ENCODE peak calls at places on chromosomes 5 and 9, in six cellular contexts. F is substantia nigra, C is MM.1S, V is esophagus squamous epithelium, S is right cardiac atrium, Z is neural progenitor cell. D is an unnamed sample.
A peak's percentile ranks its signal among the peaks of the same experiment; 100 is the strongest.

GRCh38 chr5:37721447-37721871 is 118.4 kb downstream of the GDNF start:
- DNase-seq in S (no peak), C (peak; percentile 73), Z (no peak), V (no peak), F (no peak), D (no peak)

GRCh38 chr9:125106285-125106893 is 36.9 kb downstream of the SCAI start:
- DNase-seq in Z (no peak), V (no peak), C (no peak), F (no peak), S (no peak), D (no peak)

GRCh38 chr9:130282000-130282700 is 16.6 kb downstream of the HMCN2 start:
- DNase-seq in V (no peak), S (peak; percentile 77), C (no peak), Z (no peak), F (no peak), D (no peak)

GRCh38 chr5:17256171-17256570 is 38.7 kb downstream of the BASP1 start:
- DNase-seq in C (no peak), V (no peak), F (no peak), Z (no peak), S (no peak), D (no peak)

GRCh38 chr9:105405514-105406131 is 42.2 kb upstream of the FSD1L start:
- DNase-seq in Z (peak; percentile 25), F (no peak), V (no peak), S (no peak), C (peak; percentile 45), D (no peak)

GRCh38 chr9:131517761-131518190 is 13.3 kb downstream of the UCK1 start:
- DNase-seq in Z (no peak), F (no peak), C (no peak), V (no peak), S (peak; percentile 77), D (no peak)

GRCh38 chr5:143934821-143935220 is 122.9 kb downstream of the HMHB1 start:
- DNase-seq in S (no peak), F (no peak), Z (no peak), V (no peak), C (no peak), D (no peak)

GRCh38 chr5:131082034-131082550 is 83.0 kb downstream of the HINT1 start:
- DNase-seq in F (no peak), Z (no peak), S (no peak), V (no peak), C (no peak), D (no peak)

GRCh38 chr9:76996700-76997099 is 22.8 kb upstream of the FOXB2 start:
- DNase-seq in F (peak; percentile 19), S (peak; percentile 85), C (no peak), V (no peak), Z (peak; percentile 77), D (peak; percentile 90)

GRCh38 chr9:3948826-3949578 is 350.9 kb downstream of the GLIS3 start:
- DNase-seq in V (no peak), F (no peak), S (no peak), C (no peak), Z (no peak), D (no peak)

GRCh38 chr9:109518621-109519335 is 20.7 kb upstream of the PTPN3 start:
- DNase-seq in Z (no peak), C (no peak), V (no peak), S (no peak), F (no peak), D (no peak)

GRCh38 chr5:139847091-139847490 is 51.5 kb downstream of the PSD2 start:
- DNase-seq in C (no peak), Z (no peak), F (no peak), V (no peak), S (no peak), D (no peak)

GRCh38 chr5:143870871-143871632 is 59.1 kb downstream of the HMHB1 start:
- DNase-seq in S (no peak), F (no peak), V (no peak), C (no peak), Z (no peak), D (peak; percentile 49)

GRCh38 chr5:160315968-160316367 is 3.6 kb upstream of the CCNJL start:
- DNase-seq in S (no peak), F (no peak), C (peak; percentile 63), Z (no peak), V (no peak), D (peak; percentile 57)

GRCh38 chr9:136112541-136112940 is 6.1 kb downstream of the TMEM250 start:
- DNase-seq in F (no peak), C (no peak), V (no peak), Z (no peak), S (no peak), D (no peak)

GRCh38 chr5:33049298-33049697 is 338.2 kb downstream of the NPR3 start:
- DNase-seq in F (no peak), S (no peak), V (no peak), C (no peak), Z (no peak), D (no peak)
- H3K27ac ChIP-seq in F (no peak overlapping the region), S (no peak overlapping the region), V (no peak overlapping the region), C (no peak overlapping the region), Z (no peak overlapping the region), D (no peak overlapping the region)

GRCh38 chr9:96513622-96514021 is 63.7 kb downstream of the HABP4 start:
- DNase-seq in V (no peak), F (no peak), C (no peak), Z (no peak), S (no peak), D (no peak)

GRCh38 chr9:96512240-96512639 is 62.3 kb downstream of the HABP4 start:
- DNase-seq in F (no peak), S (no peak), C (no peak), Z (no peak), V (no peak), D (no peak)

GRCh38 chr9:96514108-96514824 is 64.3 kb downstream of the HABP4 start:
- DNase-seq in V (no peak), Z (no peak), C (no peak), F (no peak), S (no peak), D (no peak)

GRCh38 chr9:96515629-96516470 is 65.9 kb downstream of the HABP4 start:
- DNase-seq in C (no peak), V (no peak), F (no peak), Z (no peak), S (no peak), D (no peak)

GRCh38 chr9:96514825-96515218 is 64.9 kb downstream of the HABP4 start:
- DNase-seq in C (no peak), V (no peak), S (no peak), F (no peak), Z (no peak), D (no peak)
- H3K27ac ChIP-seq in C (no peak overlapping the region), V (peak overlapping the region; percentile 24), S (peak overlapping the region; percentile 20), F (peak overlapping the region; percentile 4), Z (no peak overlapping the region), D (no peak overlapping the region)

DNA sequence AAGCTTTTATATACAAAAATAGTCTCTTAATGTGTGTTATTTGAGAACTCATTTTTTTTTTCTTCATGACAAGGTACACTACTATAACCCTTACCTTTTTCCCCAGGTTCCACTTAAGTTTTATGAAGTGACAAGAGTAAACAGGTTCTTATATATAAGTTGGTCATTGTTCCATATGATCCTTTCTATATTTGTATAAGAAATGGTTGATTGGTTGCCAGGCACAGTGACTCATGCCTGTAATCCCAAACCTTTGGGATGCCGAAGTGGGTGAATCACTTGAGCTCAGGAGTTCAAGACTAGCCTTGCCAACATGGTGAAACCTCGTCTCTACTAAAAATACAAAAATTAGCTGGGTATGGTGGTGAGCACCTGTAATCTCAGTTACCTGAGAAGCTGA is 108.3 kb downstream of the PCSK1 start:
- DNase-seq in S (no peak), V (no peak), F (no peak), Z (no peak), C (no peak), D (no peak)
- H3K27ac ChIP-seq in S (no peak overlapping the region), V (peak overlapping the region; percentile 55), F (no peak overlapping the region), Z (no peak overlapping the region), C (no peak overlapping the region), D (no peak overlapping the region)

DNA sequence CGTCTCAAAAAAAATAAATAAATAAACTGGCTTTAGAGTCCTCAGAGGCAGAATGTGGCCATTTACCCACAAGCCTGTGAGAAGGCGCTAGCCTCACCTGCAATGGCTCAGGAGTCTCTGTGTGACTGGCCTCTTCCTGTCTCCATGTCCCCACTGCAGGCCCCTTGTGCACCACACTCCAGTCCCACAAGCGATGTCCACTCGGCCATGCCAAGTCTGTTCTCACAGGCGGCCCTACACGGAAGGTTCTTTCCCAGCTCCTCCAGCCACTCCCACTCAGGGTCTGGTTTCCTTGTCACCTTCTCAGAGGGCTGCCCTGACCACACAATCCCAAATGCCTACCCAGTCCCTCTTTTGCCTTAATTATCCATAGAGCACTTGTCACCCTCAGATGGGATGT is 38.2 kb downstream of the POLR1E start:
- DNase-seq in C (no peak), Z (no peak), F (no peak), S (no peak), V (no peak), D (no peak)
- H3K27ac ChIP-seq in C (no peak overlapping the region), Z (no peak overlapping the region), F (no peak overlapping the region), S (no peak overlapping the region), V (no peak overlapping the region), D (no peak overlapping the region)

GRCh38 chr9:114681594-114682332 is at the start of gene TEX48:
- DNase-seq in Z (peak; percentile 83), C (peak; percentile 78), V (peak; percentile 14), S (peak; percentile 64), F (peak; percentile 48), D (peak; percentile 90)
- H3K27ac ChIP-seq in Z (no peak within 1 kb of the TSS), C (no peak within 1 kb of the TSS), V (no peak within 1 kb of the TSS), S (no peak within 1 kb of the TSS), F (no peak within 1 kb of the TSS), D (no peak within 1 kb of the TSS)

GRCh38 chr5:129122560-129122959 is 28.0 kb downstream of the ISOC1 start:
- DNase-seq in F (no peak), S (no peak), Z (no peak), C (no peak), V (no peak), D (no peak)
- H3K27ac ChIP-seq in F (no peak overlapping the region), S (no peak overlapping the region), Z (no peak overlapping the region), C (no peak overlapping the region), V (no peak overlapping the region), D (no peak overlapping the region)

GRCh38 chr9:137297060-137297664 is 4.9 kb downstream of the NRARP start:
- DNase-seq in V (no peak), F (no peak), C (no peak), Z (no peak), S (peak; percentile 45), D (peak; percentile 58)
- H3K27ac ChIP-seq in V (peak overlapping the region; percentile 36), F (no peak overlapping the region), C (no peak overlapping the region), Z (no peak overlapping the region), S (peak overlapping the region; percentile 6), D (peak overlapping the region; percentile 89)

DNA sequence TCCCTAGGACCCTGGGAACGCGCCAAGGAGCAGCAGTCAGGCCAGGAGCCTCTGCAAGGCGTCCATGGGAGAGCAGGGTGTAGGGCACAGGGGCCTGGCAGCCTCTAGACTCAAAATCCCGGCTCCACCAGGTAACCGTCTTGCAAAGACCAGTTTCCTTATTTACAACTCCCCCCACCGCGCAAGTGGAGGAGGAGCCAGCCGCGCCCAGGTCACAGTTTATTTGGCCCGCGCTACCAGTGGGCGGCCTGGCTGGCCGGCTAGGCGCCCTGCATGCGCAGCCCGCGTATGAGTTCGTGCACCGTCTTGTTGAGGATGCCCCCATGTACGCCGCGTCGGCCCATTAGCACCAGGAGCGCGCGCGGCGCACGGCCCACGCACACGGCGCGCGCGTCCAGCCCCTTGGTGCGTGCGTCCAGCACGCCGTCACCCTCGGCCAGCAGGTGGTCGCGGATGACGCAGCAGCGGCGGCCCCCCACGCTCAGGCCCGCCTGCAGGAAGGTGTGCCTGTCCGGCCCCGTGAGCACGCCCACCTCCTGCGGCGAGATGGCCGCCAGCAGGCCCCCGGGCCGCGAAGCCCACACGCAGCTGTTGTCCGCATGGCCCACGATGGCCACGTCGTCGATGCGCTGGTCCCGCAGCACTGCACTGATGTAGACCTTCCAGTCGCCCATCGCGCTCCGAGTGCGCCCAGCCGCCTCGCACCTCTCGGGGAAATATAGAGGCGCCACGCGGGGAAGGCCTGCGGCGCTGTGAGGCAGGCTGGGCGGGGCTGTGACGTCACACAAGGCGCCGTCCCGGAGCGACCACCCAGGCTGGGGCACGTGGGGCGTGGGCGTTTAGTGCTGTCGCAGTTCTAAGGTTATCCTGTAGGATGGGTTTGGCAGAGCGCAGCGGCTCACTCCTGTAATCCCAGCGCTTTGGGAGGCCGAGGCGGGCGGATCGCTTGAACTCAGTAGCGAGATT is at the start of gene PFN3:
- DNase-seq in Z (no peak), S (peak; percentile 59), V (no peak), F (no peak), C (no peak), D (no peak)
- H3K27ac ChIP-seq in Z (no peak within 1 kb of the TSS), S (no peak within 1 kb of the TSS), V (no peak within 1 kb of the TSS), F (no peak within 1 kb of the TSS), C (no peak within 1 kb of the TSS), D (no peak within 1 kb of the TSS)